ENCODE peak calls at places on chromosome 9, in seven cellular contexts. D is MM.1S, X is HCT116, C is astrocyte, L is PC-3, O is GM23248, S is A673. E is an unnamed sample.

GRCh38 chr9:96858018-96858573 is 3.8 kb upstream of the ZNF782 start:
- DNase-seq in D (no peak), X (no peak), C (peak; percentile 71), L (peak; percentile 90), O (peak; percentile 67), S (no peak), E (peak; percentile 82)

GRCh38 chr9:106693546-106693945 is 169.4 kb upstream of the ZNF462 start:
- DNase-seq in D (no peak), X (no peak), C (no peak), L (no peak), O (no peak), S (no peak), E (no peak)

GRCh38 chr9:116459576-116459975 is 227.5 kb upstream of the TRIM32 start:
- DNase-seq in D (no peak), X (no peak), C (no peak), L (no peak), O (no peak), S (no peak), E (no peak)

GRCh38 chr9:109251080-109251775 is 69.6 kb downstream of the EPB41L4B start:
- DNase-seq in D (no peak), X (no peak), C (peak; percentile 49), L (peak; percentile 94), O (peak; percentile 61), S (no peak), E (no peak)

GRCh38 chr9:27888661-27889295 is 315.5 kb upstream of the C9orf72 start:
- DNase-seq in D (peak; percentile 64), X (peak; percentile 7), C (no peak), L (peak; percentile 60), O (peak; percentile 6), S (peak; percentile 24), E (peak; percentile 14)

GRCh38 chr9:136056546-136057235 is 38.4 kb downstream of the NACC2 start:
- DNase-seq in D (no peak), X (no peak), C (no peak), L (no peak), O (no peak), S (no peak), E (no peak)

GRCh38 chr9:120402741-120403542 is 177.0 kb downstream of the CDK5RAP2 start:
- DNase-seq in D (no peak), X (peak; percentile 65), C (peak; percentile 100), L (peak; percentile 73), O (peak; percentile 95), S (peak; percentile 51), E (peak; percentile 47)

GRCh38 chr9:136862849-136863622 is 3.1 kb downstream of the EDF1 start:
- DNase-seq in D (no peak), X (no peak), C (no peak), L (no peak), O (no peak), S (no peak), E (no peak)

GRCh38 chr9:129489838-129490582 is 130.9 kb downstream of the C9orf50 start:
- DNase-seq in D (no peak), X (no peak), C (no peak), L (no peak), O (peak; percentile 55), S (no peak), E (peak; percentile 50)

GRCh38 chr9:88303785-88304495 is 84.3 kb upstream of the SPIN1 start:
- DNase-seq in D (no peak), X (no peak), C (peak; percentile 71), L (peak; percentile 25), O (peak; percentile 79), S (peak; percentile 15), E (no peak)

GRCh38 chr9:118088075-118088474 is 383.9 kb downstream of the TLR4 start:
- DNase-seq in D (no peak), X (no peak), C (no peak), L (no peak), O (no peak), S (no peak), E (no peak)

GRCh38 chr9:89600831-89601230 is 4.0 kb upstream of the GADD45G start:
- DNase-seq in D (no peak), X (no peak), C (no peak), L (no peak), O (no peak), S (no peak), E (no peak)

GRCh38 chr9:129093602-129094386 is 12.9 kb downstream of the DOLPP1 start:
- DNase-seq in D (no peak), X (no peak), C (no peak), L (no peak), O (no peak), S (no peak), E (no peak)

GRCh38 chr9:37037137-37037743 is 3.2 kb upstream of the PAX5 start:
- DNase-seq in D (no peak), X (no peak), C (no peak), L (no peak), O (no peak), S (no peak), E (no peak)
- TF ChIP-seq EZH2 in D (no peak), X (no peak), C (peak; percentile 51), L (no peak), O (no peak), S (no peak), E (no peak)

GRCh38 chr9:3180696-3181048 is 336.8 kb upstream of the PUM3 start:
- DNase-seq in D (no peak), X (no peak), C (no peak), L (no peak), O (no peak), S (no peak), E (no peak)

GRCh38 chr9:3179716-3180115 is 335.8 kb upstream of the PUM3 start:
- DNase-seq in D (no peak), X (no peak), C (no peak), L (no peak), O (peak; percentile 32), S (no peak), E (no peak)

GRCh38 chr9:3177362-3177761 is 333.5 kb upstream of the PUM3 start:
- DNase-seq in D (no peak), X (no peak), C (no peak), L (no peak), O (no peak), S (no peak), E (no peak)

GRCh38 chr9:3177921-3178320 is 334.0 kb upstream of the PUM3 start:
- DNase-seq in D (no peak), X (no peak), C (no peak), L (no peak), O (peak; percentile 77), S (no peak), E (no peak)

GRCh38 chr9:3181049-3181953 is 337.4 kb upstream of the PUM3 start:
- DNase-seq in D (peak; percentile 87), X (no peak), C (no peak), L (peak; percentile 48), O (peak; percentile 38), S (peak; percentile 37), E (no peak)
- TF ChIP-seq EZH2 in D (no peak), X (no peak), C (peak; percentile 29), L (no peak), O (no peak), S (peak; percentile 86), E (no peak)

DNA sequence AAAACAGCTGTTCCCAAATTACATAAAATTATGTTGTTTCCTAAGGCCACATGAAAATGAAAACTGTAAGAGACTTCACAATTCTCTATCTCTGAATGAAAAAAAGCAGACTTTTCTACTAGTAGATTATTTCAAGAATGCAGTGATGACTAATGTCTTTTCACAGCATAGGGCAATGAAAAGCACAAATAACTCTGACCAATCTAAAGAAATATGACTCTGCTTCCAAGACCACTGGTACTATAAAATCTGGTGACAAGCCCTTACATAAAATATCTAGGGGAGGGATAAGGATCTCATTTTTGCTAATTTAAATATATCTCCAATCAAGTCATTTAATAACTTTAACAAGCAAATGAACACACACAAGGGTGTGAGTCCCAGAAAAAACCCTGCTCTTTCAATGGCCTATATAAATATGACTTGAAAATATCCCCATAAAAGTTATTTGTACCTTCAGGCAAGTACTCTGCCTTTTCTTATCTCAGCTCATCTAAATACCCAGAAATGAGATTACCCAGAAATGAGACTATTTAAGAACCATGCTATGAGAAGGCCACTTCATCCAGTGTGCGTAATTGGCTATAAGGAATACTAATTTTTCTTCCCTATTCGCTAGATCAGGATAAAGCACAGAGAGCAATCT is 105.2 kb downstream of the GNAQ start:
- DNase-seq in D (no peak), X (peak; percentile 1), C (peak; percentile 87), L (peak; percentile 69), O (peak; percentile 82), S (peak; percentile 53), E (no peak)
- TF ChIP-seq EZH2 in D (no peak), X (no peak), C (no peak), L (no peak), O (no peak), S (no peak), E (no peak)

GRCh38 chr9:34610434-34611206 is 1.3 kb downstream of the RPP25L start:
- DNase-seq in D (no peak), X (no peak), C (no peak), L (no peak), O (no peak), S (no peak), E (no peak)

GRCh38 chr9:34611251-34611810 is 566 bp downstream of the RPP25L start:
- DNase-seq in D (no peak), X (no peak), C (no peak), L (no peak), O (peak; percentile 30), S (no peak), E (no peak)

GRCh38 chr9:34612788-34613390 is 992 bp upstream of the RPP25L start:
- DNase-seq in D (peak; percentile 77), X (peak; percentile 54), C (peak; percentile 38), L (peak; percentile 74), O (peak; percentile 90), S (peak; percentile 86), E (peak; percentile 62)

GRCh38 chr9:34615132-34615531 is 3.2 kb upstream of the RPP25L start:
- DNase-seq in D (no peak), X (no peak), C (no peak), L (no peak), O (no peak), S (no peak), E (no peak)

GRCh38 chr9:34611811-34612787 is at the start of gene RPP25L:
- DNase-seq in D (peak; percentile 90), X (peak; percentile 49), C (peak; percentile 68), L (peak; percentile 86), O (peak; percentile 95), S (peak; percentile 93), E (peak; percentile 87)
- TF ChIP-seq EZH2 in D (no peak), X (no peak), C (no peak), L (no peak), O (no peak), S (no peak), E (no peak)

GRCh38 chr9:26856413-26857032 is 36.1 kb downstream of the CAAP1 start:
- DNase-seq in D (peak; percentile 52), X (peak; percentile 56), C (peak; percentile 15), L (peak; percentile 69), O (peak; percentile 56), S (peak; percentile 47), E (peak; percentile 13)
- TF ChIP-seq EZH2 in D (no peak), X (no peak), C (no peak), L (no peak), O (no peak), S (no peak), E (no peak)

GRCh38 chr9:126621919-126622735 is 8.4 kb downstream of the LMX1B start:
- DNase-seq in D (no peak), X (no peak), C (no peak), L (no peak), O (no peak), S (no peak), E (no peak)
- TF ChIP-seq EZH2 in D (no peak), X (no peak), C (peak; percentile 59), L (no peak), O (no peak), S (no peak), E (no peak)

GRCh38 chr9:91193658-91194391 is 167.9 kb downstream of the AUH start:
- DNase-seq in D (peak; percentile 96), X (peak; percentile 64), C (peak; percentile 92), L (peak; percentile 71), O (peak; percentile 97), S (peak; percentile 75), E (peak; percentile 80)
- TF ChIP-seq EZH2 in D (no peak), X (no peak), C (no peak), L (no peak), O (no peak), S (no peak), E (no peak)

E was measured in K562.